ENCODE peak calls at places on chromosome X, in nine cellular contexts. N, E, L, F, A, P, W, Z and B are unnamed samples.
A peak's percentile ranks its signal among the peaks of the same experiment; 100 is the strongest.

GRCh38 chrX:49061490-49061889 is 2.7 kb downstream of the CCDC120 start:
- DNase-seq in Z (no peak), E (no peak), N (no peak), A (no peak), P (no peak), W (no peak), L (no peak), F (no peak), B (no peak)

GRCh38 chrX:97547873-97548578 is 664.3 kb downstream of the RPA4 start:
- DNase-seq in P (no peak), W (no peak), A (no peak), N (no peak), L (no peak), Z (no peak), E (peak; percentile 56), F (no peak), B (no peak)

GRCh38 chrX:39602226-39602625 is 495.5 kb downstream of the BCOR start:
- DNase-seq in Z (no peak), L (no peak), F (no peak), N (no peak), A (no peak), E (no peak), P (no peak), W (no peak), B (no peak)

GRCh38 chrX:3262906-3263305 is 83.5 kb downstream of the MXRA5 start:
- DNase-seq in P (no peak), L (no peak), N (peak; percentile 70), A (peak; percentile 60), W (no peak), F (no peak), Z (no peak), E (peak; percentile 93), B (no peak)

GRCh38 chrX:97639526-97639925 is 755.8 kb downstream of the RPA4 start:
- DNase-seq in Z (no peak), P (no peak), L (no peak), E (no peak), W (no peak), A (no peak), F (no peak), N (no peak), B (no peak)

GRCh38 chrX:132961511-132961910 is 3.1 kb upstream of the HS6ST2 start:
- DNase-seq in W (no peak), A (no peak), E (no peak), L (no peak), N (no peak), Z (no peak), F (no peak), P (no peak), B (no peak)

GRCh38 chrX:83819304-83819703 is 41.6 kb upstream of the CYLC1 start:
- DNase-seq in Z (no peak), A (no peak), L (no peak), P (no peak), E (no peak), N (no peak), W (no peak), F (no peak), B (no peak)

GRCh38 chrX:38999099-38999498 is 197.8 kb downstream of the MID1IP1 start:
- DNase-seq in F (no peak), N (no peak), L (no peak), Z (no peak), W (no peak), P (no peak), E (no peak), A (no peak), B (no peak)

GRCh38 chrX:48826135-48826875 is at the start of gene ERAS:
- DNase-seq in W (no peak), L (no peak), P (no peak), Z (no peak), F (no peak), E (no peak), N (no peak), A (no peak), B (no peak)

GRCh38 chrX:10404435-10404834 is 215.9 kb downstream of the MID1 start:
- DNase-seq in P (no peak), A (no peak), Z (no peak), W (no peak), N (no peak), F (no peak), L (no peak), E (peak; percentile 65), B (no peak)

GRCh38 chrX:9349572-9350259 is 115.1 kb upstream of the TBL1X start:
- DNase-seq in A (no peak), L (no peak), E (peak; percentile 76), N (no peak), P (no peak), W (no peak), Z (no peak), F (no peak), B (no peak)

GRCh38 chrX:72609313-72609712 is 36.7 kb upstream of the HDAC8 start:
- DNase-seq in F (no peak), N (no peak), A (no peak), Z (no peak), P (no peak), E (no peak), L (no peak), W (no peak), B (no peak)

GRCh38 chrX:20515841-20516461 is 249.2 kb upstream of the RPS6KA3 start:
- DNase-seq in Z (no peak), A (no peak), N (peak; percentile 44), L (no peak), E (peak; percentile 96), W (peak; percentile 8), F (no peak), P (no peak), B (no peak)

GRCh38 chrX:37871626-37872302 is 24.4 kb upstream of the DYNLT3 start:
- DNase-seq in W (no peak), P (no peak), F (no peak), N (peak; percentile 75), L (no peak), Z (no peak), A (peak; percentile 49), E (peak; percentile 95), B (no peak)

GRCh38 chrX:128078545-128078944 is 26.3 kb upstream of the ACTRT1 start:
- DNase-seq in Z (no peak), N (no peak), F (no peak), W (no peak), A (no peak), E (no peak), P (no peak), L (no peak), B (no peak)
- H3K27ac ChIP-seq in Z (no peak overlapping the region), N (no peak overlapping the region), F (no peak overlapping the region), W (no peak overlapping the region), A (no peak overlapping the region), E (no peak overlapping the region), P (no peak overlapping the region), L (no peak overlapping the region), B (no peak overlapping the region)

DNA sequence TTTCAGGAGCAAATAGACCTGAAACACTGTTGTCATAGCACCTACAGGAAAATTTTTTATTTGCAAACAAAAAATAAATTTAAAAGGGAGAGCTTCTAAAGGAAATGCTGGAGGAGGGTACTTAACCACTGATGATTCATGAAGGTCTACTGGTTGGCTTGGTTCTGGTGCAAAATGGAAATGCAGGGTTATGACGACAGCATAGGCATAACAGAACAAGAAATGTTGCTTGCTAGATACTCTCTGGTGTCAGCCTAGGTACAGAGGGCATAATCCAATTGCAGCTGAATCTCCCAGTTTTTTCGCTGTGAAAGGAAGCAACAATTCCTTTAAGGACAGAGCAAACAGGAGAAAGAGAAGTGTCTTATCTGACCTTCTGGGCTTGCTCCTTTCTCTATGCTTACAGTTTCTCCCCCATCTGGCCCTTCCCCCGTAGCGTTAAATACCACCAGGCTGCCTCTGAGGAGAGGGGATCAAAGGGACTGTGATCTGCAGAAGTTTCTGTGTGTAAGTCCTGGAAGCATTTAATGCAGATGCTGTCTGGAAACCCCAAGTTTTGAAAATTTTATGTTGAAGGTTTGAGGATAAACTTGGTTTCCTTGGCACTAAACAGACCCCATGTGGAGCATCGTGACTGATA is 23.7 kb upstream of the CASK start:
- DNase-seq in Z (no peak), F (no peak), E (no peak), P (no peak), W (no peak), A (no peak), L (no peak), N (no peak), B (no peak)
- H3K27ac ChIP-seq in Z (no peak overlapping the region), F (no peak overlapping the region), E (no peak overlapping the region), P (no peak overlapping the region), W (no peak overlapping the region), A (no peak overlapping the region), L (no peak overlapping the region), N (no peak overlapping the region), B (no peak overlapping the region)

DNA sequence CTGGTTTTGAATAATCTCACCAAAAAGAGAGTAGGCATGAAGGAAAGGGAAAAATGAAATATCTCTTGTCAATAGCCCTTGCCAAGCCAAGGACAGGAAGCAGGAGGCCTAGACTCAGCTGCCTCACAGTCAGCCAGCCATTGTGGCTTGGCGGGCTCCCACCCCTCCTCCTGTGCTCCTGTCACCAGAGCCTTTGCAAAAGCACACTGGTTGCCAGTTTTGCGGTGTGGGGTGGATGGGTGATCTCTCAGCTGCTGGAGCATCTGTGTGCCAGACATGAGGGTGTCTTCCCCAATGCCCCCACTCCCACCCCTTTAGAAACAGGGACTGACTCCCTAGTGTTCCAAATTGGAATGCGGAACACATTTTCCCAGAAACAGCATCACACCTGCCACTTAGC is 26.1 kb downstream of the ARHGEF6 start:
- DNase-seq in Z (no peak), W (no peak), E (peak; percentile 64), L (peak; percentile 38), N (no peak), F (peak; percentile 18), P (peak; percentile 5), A (peak; percentile 60), B (no peak)
- H3K27ac ChIP-seq in Z (peak overlapping the region; percentile 19), W (no peak overlapping the region), E (no peak overlapping the region), L (peak overlapping the region; percentile 35), N (no peak overlapping the region), F (no peak overlapping the region), P (no peak overlapping the region), A (no peak overlapping the region), B (no peak overlapping the region)

GRCh38 chrX:103699243-103699642 is 11.5 kb upstream of the TMEM31 start:
- DNase-seq in P (no peak), N (no peak), A (no peak), L (no peak), Z (no peak), W (no peak), F (no peak), E (no peak), B (no peak)
- H3K27ac ChIP-seq in P (peak overlapping the region; percentile 82), N (no peak overlapping the region), A (no peak overlapping the region), L (no peak overlapping the region), Z (no peak overlapping the region), W (no peak overlapping the region), F (no peak overlapping the region), E (no peak overlapping the region), B (no peak overlapping the region)

DNA sequence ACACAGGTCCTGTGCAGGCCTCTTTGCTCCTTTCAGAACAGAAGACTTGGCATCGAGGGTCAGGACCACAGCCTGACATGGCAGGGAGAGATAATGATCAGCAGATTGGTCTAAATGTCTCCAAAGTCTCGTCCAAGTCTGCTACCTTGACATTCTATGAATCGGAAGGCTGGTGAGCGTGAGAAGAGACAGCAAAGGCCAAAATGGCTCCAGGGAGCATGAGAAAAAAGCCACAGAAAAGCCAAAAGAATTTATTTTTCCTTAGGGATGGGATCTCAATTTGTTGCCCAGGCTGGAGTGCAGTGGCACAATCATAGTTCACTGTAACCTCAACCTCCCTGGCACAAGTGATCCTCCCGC is 32.3 kb upstream of the IQSEC2 start:
- DNase-seq in E (no peak), P (no peak), Z (no peak), F (no peak), L (no peak), A (no peak), N (no peak), W (no peak), B (no peak)
- H3K27ac ChIP-seq in E (no peak overlapping the region), P (no peak overlapping the region), Z (no peak overlapping the region), F (no peak overlapping the region), L (no peak overlapping the region), A (no peak overlapping the region), N (no peak overlapping the region), W (no peak overlapping the region), B (no peak overlapping the region)

GRCh38 chrX:13857804-13858203 is 40.9 kb upstream of the GPM6B start:
- DNase-seq in N (no peak), F (no peak), E (no peak), P (no peak), L (no peak), Z (no peak), W (no peak), A (no peak), B (no peak)
- H3K27ac ChIP-seq in N (no peak overlapping the region), F (no peak overlapping the region), E (no peak overlapping the region), P (peak overlapping the region; percentile 21), L (no peak overlapping the region), Z (no peak overlapping the region), W (no peak overlapping the region), A (no peak overlapping the region), B (no peak overlapping the region)